ENCODE peak calls at places on chromosomes 1 and 21, in six cellular contexts. One of them, this sample, is unnamed.

GRCh38 chr1:240646861-240647260 is 34.9 kb upstream of the GREM2 start:
- DNase-seq in RWPE1: no peak
- DNase-seq in stimulated activated CD4-positive, alpha-beta T cell treated with anti-CD3 and anti-CD28 coated beads, Interleukin-1b, Interleukin-23, amount 100 ng/mL, for 24 hours: no peak
- DNase-seq in activated CD4-positive, CD25-positive, alpha-beta regulatory T cell: no peak
- DNase-seq in tibial artery: no peak
- DNase-seq in pancreas: no peak
- DNase-seq in this sample: no peak

GRCh38 chr21:35565204-35565611 is 495.1 kb downstream of the SETD4 start:
- DNase-seq in activated CD4-positive, CD25-positive, alpha-beta regulatory T cell: no peak
- DNase-seq in stimulated activated CD4-positive, alpha-beta T cell treated with anti-CD3 and anti-CD28 coated beads, Interleukin-1b, Interleukin-23, amount 100 ng/mL, for 24 hours: no peak
- DNase-seq in tibial artery: peak; percentile 46
- DNase-seq in pancreas: peak; percentile 31
- DNase-seq in RWPE1: peak; percentile 24
- DNase-seq in this sample: no peak

GRCh38 chr1:16174261-16174871 is 18.5 kb upstream of the EPHA2 start:
- DNase-seq in activated CD4-positive, CD25-positive, alpha-beta regulatory T cell: no peak
- DNase-seq in tibial artery: no peak
- DNase-seq in stimulated activated CD4-positive, alpha-beta T cell treated with anti-CD3 and anti-CD28 coated beads, Interleukin-1b, Interleukin-23, amount 100 ng/mL, for 24 hours: no peak
- DNase-seq in RWPE1: no peak
- DNase-seq in pancreas: no peak
- DNase-seq in this sample: no peak

GRCh38 chr1:172699111-172699510 is 40.2 kb downstream of the FASLG start:
- DNase-seq in RWPE1: peak; percentile 35
- DNase-seq in stimulated activated CD4-positive, alpha-beta T cell treated with anti-CD3 and anti-CD28 coated beads, Interleukin-1b, Interleukin-23, amount 100 ng/mL, for 24 hours: peak; percentile 57
- DNase-seq in pancreas: no peak
- DNase-seq in tibial artery: no peak
- DNase-seq in activated CD4-positive, CD25-positive, alpha-beta regulatory T cell: peak; percentile 8
- DNase-seq in this sample: peak; percentile 76

GRCh38 chr1:170224469-170224868 is 78.7 kb downstream of the NTMT2 start:
- DNase-seq in pancreas: no peak
- DNase-seq in RWPE1: no peak
- DNase-seq in tibial artery: no peak
- DNase-seq in activated CD4-positive, CD25-positive, alpha-beta regulatory T cell: no peak
- DNase-seq in stimulated activated CD4-positive, alpha-beta T cell treated with anti-CD3 and anti-CD28 coated beads, Interleukin-1b, Interleukin-23, amount 100 ng/mL, for 24 hours: no peak
- DNase-seq in this sample: no peak

GRCh38 chr21:36753556-36753955 is 54.6 kb downstream of the SIM2 start:
- DNase-seq in RWPE1: peak; percentile 8
- DNase-seq in pancreas: no peak
- DNase-seq in activated CD4-positive, CD25-positive, alpha-beta regulatory T cell: no peak
- DNase-seq in tibial artery: no peak
- DNase-seq in stimulated activated CD4-positive, alpha-beta T cell treated with anti-CD3 and anti-CD28 coated beads, Interleukin-1b, Interleukin-23, amount 100 ng/mL, for 24 hours: no peak
- DNase-seq in this sample: no peak

GRCh38 chr1:245475116-245475515 is 320.3 kb downstream of the KIF26B start:
- DNase-seq in tibial artery: no peak
- DNase-seq in activated CD4-positive, CD25-positive, alpha-beta regulatory T cell: no peak
- DNase-seq in stimulated activated CD4-positive, alpha-beta T cell treated with anti-CD3 and anti-CD28 coated beads, Interleukin-1b, Interleukin-23, amount 100 ng/mL, for 24 hours: no peak
- DNase-seq in RWPE1: no peak
- DNase-seq in pancreas: no peak
- DNase-seq in this sample: no peak

GRCh38 chr1:232553050-232553754 is 76.7 kb downstream of the SIPA1L2 start:
- DNase-seq in tibial artery: no peak
- DNase-seq in activated CD4-positive, CD25-positive, alpha-beta regulatory T cell: no peak
- DNase-seq in pancreas: peak; percentile 38
- DNase-seq in stimulated activated CD4-positive, alpha-beta T cell treated with anti-CD3 and anti-CD28 coated beads, Interleukin-1b, Interleukin-23, amount 100 ng/mL, for 24 hours: no peak
- DNase-seq in RWPE1: no peak
- DNase-seq in this sample: no peak

GRCh38 chr1:212488436-212489283 is 55.9 kb downstream of the NENF start:
- DNase-seq in pancreas: peak; percentile 47
- DNase-seq in RWPE1: no peak
- DNase-seq in activated CD4-positive, CD25-positive, alpha-beta regulatory T cell: no peak
- DNase-seq in stimulated activated CD4-positive, alpha-beta T cell treated with anti-CD3 and anti-CD28 coated beads, Interleukin-1b, Interleukin-23, amount 100 ng/mL, for 24 hours: peak; percentile 6
- DNase-seq in tibial artery: peak; percentile 84
- DNase-seq in this sample: no peak

GRCh38 chr1:69671363-69672010 is 103.8 kb downstream of the LRRC7 start:
- DNase-seq in RWPE1: no peak
- DNase-seq in activated CD4-positive, CD25-positive, alpha-beta regulatory T cell: no peak
- DNase-seq in tibial artery: no peak
- DNase-seq in pancreas: peak; percentile 25
- DNase-seq in stimulated activated CD4-positive, alpha-beta T cell treated with anti-CD3 and anti-CD28 coated beads, Interleukin-1b, Interleukin-23, amount 100 ng/mL, for 24 hours: no peak
- DNase-seq in this sample: no peak

GRCh38 chr1:44655609-44656008 is 18.7 kb downstream of the TMEM53 start:
- DNase-seq in pancreas: peak; percentile 13
- DNase-seq in tibial artery: no peak
- DNase-seq in RWPE1: no peak
- DNase-seq in activated CD4-positive, CD25-positive, alpha-beta regulatory T cell: no peak
- DNase-seq in stimulated activated CD4-positive, alpha-beta T cell treated with anti-CD3 and anti-CD28 coated beads, Interleukin-1b, Interleukin-23, amount 100 ng/mL, for 24 hours: no peak
- DNase-seq in this sample: no peak

GRCh38 chr1:26330276-26330675 is 12.5 kb downstream of the CD52 start:
- DNase-seq in RWPE1: no peak
- DNase-seq in stimulated activated CD4-positive, alpha-beta T cell treated with anti-CD3 and anti-CD28 coated beads, Interleukin-1b, Interleukin-23, amount 100 ng/mL, for 24 hours: no peak
- DNase-seq in activated CD4-positive, CD25-positive, alpha-beta regulatory T cell: no peak
- DNase-seq in pancreas: no peak
- DNase-seq in tibial artery: no peak
- DNase-seq in this sample: no peak

GRCh38 chr1:226085675-226086074 is 23.2 kb downstream of the H3-3A start:
- DNase-seq in RWPE1: no peak
- DNase-seq in tibial artery: no peak
- DNase-seq in stimulated activated CD4-positive, alpha-beta T cell treated with anti-CD3 and anti-CD28 coated beads, Interleukin-1b, Interleukin-23, amount 100 ng/mL, for 24 hours: no peak
- DNase-seq in pancreas: no peak
- DNase-seq in activated CD4-positive, CD25-positive, alpha-beta regulatory T cell: no peak
- DNase-seq in this sample: no peak

GRCh38 chr1:198083549-198083948 is 73.2 kb upstream of the NEK7 start:
- DNase-seq in tibial artery: no peak
- DNase-seq in stimulated activated CD4-positive, alpha-beta T cell treated with anti-CD3 and anti-CD28 coated beads, Interleukin-1b, Interleukin-23, amount 100 ng/mL, for 24 hours: no peak
- DNase-seq in pancreas: no peak
- DNase-seq in activated CD4-positive, CD25-positive, alpha-beta regulatory T cell: no peak
- DNase-seq in RWPE1: no peak
- DNase-seq in this sample: no peak

This sample was measured in central memory CD8-positive, alpha-beta T cell.